ENCODE peak calls at places on chromosomes 5 and 9, in seven cellular contexts. X is effector memory CD4-positive, alpha-beta T cell; E is Peyer's patch; N is AG09309; R is effector memory CD8-positive, alpha-beta T cell; G is GM12891; H is GM19239. W is an unnamed sample.

GRCh38 chr9:108074900-108075299 is 585.3 kb upstream of the KLF4 start:
- DNase-seq in X (no peak), H (no peak), G (no peak), R (no peak), N (no peak), E (no peak), W (no peak)

GRCh38 chr9:109010676-109011655 is 2.3 kb downstream of the CTNNAL1 start:
- DNase-seq in E (no peak), R (peak; percentile 18), G (no peak), N (no peak), H (peak; percentile 16), X (peak; percentile 21), W (peak; percentile 19)

GRCh38 chr5:127320032-127320945 is 29.7 kb downstream of the MEGF10 start:
- DNase-seq in R (no peak), N (no peak), H (peak; percentile 14), E (no peak), X (no peak), G (no peak), W (no peak)

GRCh38 chr9:79572032-79572890 is 496 bp downstream of the TLE4 start:
- DNase-seq in X (peak; percentile 8), N (no peak), H (no peak), G (peak; percentile 11), R (peak; percentile 66), E (peak; percentile 27), W (peak; percentile 45)

GRCh38 chr9:36888551-36888950 is 145.5 kb downstream of the PAX5 start:
- DNase-seq in X (no peak), N (no peak), E (no peak), G (no peak), H (no peak), R (no peak), W (no peak)

GRCh38 chr5:157471709-157472108 is 11.7 kb downstream of the NIPAL4 start:
- DNase-seq in R (no peak), E (no peak), H (no peak), G (no peak), X (no peak), N (no peak), W (no peak)

GRCh38 chr9:117414906-117415583 is at the start of gene ASTN2:
- DNase-seq in N (no peak), E (no peak), R (no peak), G (peak; percentile 13), H (no peak), X (no peak), W (no peak)

GRCh38 chr5:40681351-40682311 is 1.9 kb downstream of the PTGER4 start:
- DNase-seq in G (no peak), H (no peak), R (peak; percentile 28), X (no peak), N (no peak), E (peak; percentile 51), W (peak; percentile 45)

GRCh38 chr9:135130266-135130976 is 43.0 kb downstream of the OLFM1 start:
- DNase-seq in E (no peak), G (no peak), R (no peak), N (no peak), X (no peak), H (no peak), W (peak; percentile 43)